ENCODE peak calls at places on chromosomes 2 and 18, in eight cellular contexts. L, M, R, Z, E, H, Q and N are unnamed samples.

GRCh38 chr2:23944527-23944926 is 4.3 kb downstream of the UBXN2A start:
- DNase-seq in L (no peak), M (no peak), R (no peak), Z (peak; percentile 68), E (peak; percentile 60), H (no peak), Q (no peak), N (no peak)

GRCh38 chr2:47301731-47302130 is 101.2 kb upstream of the MSH2 start:
- DNase-seq in L (no peak), M (no peak), R (no peak), Z (no peak), E (no peak), H (no peak), Q (no peak), N (no peak)

GRCh38 chr2:191180712-191181111 is 29.9 kb upstream of the STAT4 start:
- DNase-seq in L (peak; percentile 81), M (no peak), R (no peak), Z (no peak), E (no peak), H (no peak), Q (no peak), N (no peak)

GRCh38 chr2:222604749-222605515 is 51.0 kb downstream of the FARSB start:
- DNase-seq in L (no peak), M (no peak), R (no peak), Z (no peak), E (no peak), H (no peak), Q (no peak), N (no peak)

GRCh38 chr2:118310016-118310877 is 222.0 kb downstream of the INSIG2 start:
- DNase-seq in L (peak; percentile 87), M (no peak), R (peak; percentile 91), Z (no peak), E (peak; percentile 5), H (no peak), Q (peak; percentile 33), N (peak; percentile 72)

GRCh38 chr2:158505448-158505934 is 48.7 kb downstream of the PKP4 start:
- DNase-seq in L (no peak), M (no peak), R (no peak), Z (no peak), E (peak; percentile 59), H (no peak), Q (no peak), N (no peak)

GRCh38 chr18:45951021-45951714 is 16.0 kb downstream of the EPG5 start:
- DNase-seq in L (peak; percentile 85), M (no peak), R (no peak), Z (no peak), E (no peak), H (no peak), Q (peak; percentile 77), N (no peak)

GRCh38 chr2:3041246-3041645 is 336.4 kb downstream of the EIPR1 start:
- DNase-seq in L (no peak), M (no peak), R (no peak), Z (peak; percentile 31), E (no peak), H (no peak), Q (no peak), N (no peak)

GRCh38 chr2:158482594-158482993 is 25.8 kb downstream of the PKP4 start:
- DNase-seq in L (peak; percentile 20), M (no peak), R (no peak), Z (no peak), E (no peak), H (no peak), Q (no peak), N (no peak)

GRCh38 chr2:60216452-60216995 is 336.9 kb downstream of the BCL11A start:
- DNase-seq in L (no peak), M (no peak), R (no peak), Z (no peak), E (peak; percentile 2), H (no peak), Q (no peak), N (no peak)

GRCh38 chr2:162244559-162245031 is 1.4 kb upstream of the FAP start:
- DNase-seq in L (peak; percentile 96), M (no peak), R (no peak), Z (no peak), E (peak; percentile 29), H (no peak), Q (peak; percentile 67), N (no peak)

GRCh38 chr2:16197504-16198147 is 257.3 kb downstream of the MYCN start:
- DNase-seq in L (no peak), M (no peak), R (no peak), Z (no peak), E (no peak), H (no peak), Q (no peak), N (no peak)

GRCh38 chr2:105388971-105389381 is 9.9 kb downstream of the FHL2 start:
- DNase-seq in L (peak; percentile 85), M (no peak), R (no peak), Z (no peak), E (no peak), H (no peak), Q (no peak), N (no peak)

GRCh38 chr2:236774171-236774570 is 204.5 kb downstream of the ACKR3 start:
- DNase-seq in L (no peak), M (no peak), R (no peak), Z (no peak), E (no peak), H (no peak), Q (no peak), N (no peak)

GRCh38 chr2:28906821-28907220 is 12.4 kb downstream of the WDR43 start:
- DNase-seq in L (no peak), M (no peak), R (no peak), Z (no peak), E (no peak), H (no peak), Q (no peak), N (no peak)

GRCh38 chr2:174580951-174581350 is 16.7 kb downstream of the WIPF1 start:
- DNase-seq in L (no peak), M (no peak), R (no peak), Z (no peak), E (no peak), H (no peak), Q (no peak), N (no peak)

GRCh38 chr2:174575124-174575776 is 22.4 kb downstream of the WIPF1 start:
- DNase-seq in L (no peak), M (no peak), R (no peak), Z (no peak), E (no peak), H (no peak), Q (no peak), N (no peak)

GRCh38 chr2:174581543-174581942 is 16.1 kb downstream of the WIPF1 start:
- DNase-seq in L (no peak), M (no peak), R (no peak), Z (no peak), E (no peak), H (no peak), Q (no peak), N (no peak)

GRCh38 chr2:174574657-174575056 is 22.9 kb downstream of the WIPF1 start:
- DNase-seq in L (no peak), M (no peak), R (no peak), Z (peak; percentile 65), E (no peak), H (no peak), Q (no peak), N (no peak)

GRCh38 chr2:174577967-174578589 is 19.5 kb downstream of the WIPF1 start:
- DNase-seq in L (peak; percentile 86), M (no peak), R (peak; percentile 38), Z (no peak), E (peak; percentile 23), H (no peak), Q (no peak), N (peak; percentile 35)
- H3K36me3 ChIP-seq in L (peaks cover 32% of the 10 kb centered on the region), M (peaks cover 17% of the 10 kb centered on the region), R (no peaks in the 10 kb centered on the region), Z (no peaks in the 10 kb centered on the region), E (no peaks in the 10 kb centered on the region), H (peaks cover 17% of the 10 kb centered on the region), Q (peaks cover 88% of the 10 kb centered on the region), N (no peaks in the 10 kb centered on the region)

DNA sequence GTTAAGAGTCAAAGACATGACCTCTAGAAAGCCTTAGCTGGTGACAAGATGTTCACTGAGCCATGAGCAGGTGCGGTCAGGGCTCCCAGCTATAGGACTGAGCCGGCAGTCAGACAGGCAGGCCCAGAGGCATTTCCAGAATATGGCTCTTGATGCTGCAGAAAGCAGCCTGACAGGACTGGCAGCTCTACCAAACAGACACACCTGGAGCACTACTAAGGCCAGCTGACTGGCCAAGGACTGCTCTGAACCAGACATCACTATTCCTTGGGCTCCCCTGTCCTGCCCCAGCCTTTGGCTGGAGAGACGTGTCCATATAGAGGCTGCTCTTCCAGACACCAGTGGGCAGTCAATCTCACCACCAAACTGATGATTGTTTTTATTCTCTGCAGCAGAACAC is 98.8 kb downstream of the RIF1 start:
- DNase-seq in L (no peak), M (no peak), R (no peak), Z (no peak), E (no peak), H (no peak), Q (no peak), N (no peak)
- H3K36me3 ChIP-seq in L (no peaks in the 10 kb centered on the region), M (no peaks in the 10 kb centered on the region), R (no peaks in the 10 kb centered on the region), Z (no peaks in the 10 kb centered on the region), E (no peaks in the 10 kb centered on the region), H (peaks cover 5% of the 10 kb centered on the region), Q (no peaks in the 10 kb centered on the region), N (peaks cover 1% of the 10 kb centered on the region)

GRCh38 chr2:229798446-229799147 is 84.2 kb upstream of the DNER start:
- DNase-seq in L (no peak), M (no peak), R (no peak), Z (peak; percentile 68), E (no peak), H (no peak), Q (no peak), N (no peak)

GRCh38 chr2:229795058-229795457 is 80.7 kb upstream of the DNER start:
- DNase-seq in L (no peak), M (no peak), R (no peak), Z (peak; percentile 52), E (no peak), H (no peak), Q (no peak), N (no peak)

GRCh38 chr2:229794636-229795035 is 80.3 kb upstream of the DNER start:
- DNase-seq in L (no peak), M (no peak), R (no peak), Z (no peak), E (no peak), H (no peak), Q (no peak), N (no peak)
- H3K36me3 ChIP-seq in L (peaks cover 88% of the 10 kb centered on the region), M (peaks cover 4% of the 10 kb centered on the region), R (peaks cover 35% of the 10 kb centered on the region), Z (peaks cover 13% of the 10 kb centered on the region), E (peaks cover 33% of the 10 kb centered on the region), H (peaks cover 91% of the 10 kb centered on the region), Q (peaks cover 100% of the 10 kb centered on the region), N (peaks cover 21% of the 10 kb centered on the region)

GRCh38 chr2:208280933-208281332 is 14.9 kb downstream of the PIKFYVE start:
- DNase-seq in L (peak; percentile 57), M (no peak), R (no peak), Z (no peak), E (no peak), H (no peak), Q (no peak), N (no peak)

GRCh38 chr2:208278549-208278948 is 12.5 kb downstream of the PIKFYVE start:
- DNase-seq in L (no peak), M (no peak), R (no peak), Z (no peak), E (no peak), H (no peak), Q (no peak), N (no peak)

GRCh38 chr2:208274748-208275147 is 8.7 kb downstream of the PIKFYVE start:
- DNase-seq in L (no peak), M (no peak), R (no peak), Z (no peak), E (no peak), H (no peak), Q (no peak), N (no peak)

GRCh38 chr2:208280234-208280633 is 14.2 kb downstream of the PIKFYVE start:
- DNase-seq in L (no peak), M (no peak), R (no peak), Z (no peak), E (no peak), H (no peak), Q (no peak), N (no peak)

GRCh38 chr2:208279236-208279635 is 13.2 kb downstream of the PIKFYVE start:
- DNase-seq in L (no peak), M (no peak), R (no peak), Z (no peak), E (no peak), H (no peak), Q (no peak), N (no peak)
- H3K36me3 ChIP-seq in L (peaks cover 54% of the 10 kb centered on the region), M (peaks cover 6% of the 10 kb centered on the region), R (peaks cover 41% of the 10 kb centered on the region), Z (no peaks in the 10 kb centered on the region), E (peaks cover 19% of the 10 kb centered on the region), H (peaks cover 78% of the 10 kb centered on the region), Q (peaks cover 97% of the 10 kb centered on the region), N (peaks cover 20% of the 10 kb centered on the region)